ENCODE peak calls at places on chromosomes 11 and 22, in ten cellular contexts. Z is GM12865; O is naive B cell; K is epithelial cell of esophagus; A is activated naive CD4-positive, alpha-beta T cell treated with anti-CD3 and anti-CD28 coated beads, Interleukin-2, amount 50 U/mL, for 16 hours; W is activated CD8-positive, alpha-beta memory T cell treated with anti-CD3 and anti-CD28 coated beads for 48 hours; P is GM10248; I is mesenteric fat pad; H is CD4-positive, alpha-beta T cell; X is iPS-NIHi11. G is an unnamed sample.

GRCh38 chr11:44006882-44007495 is 40.8 kb upstream of the ACCSL start:
- DNase-seq in A (no peak), X (no peak), Z (no peak), O (no peak), W (no peak), K (no peak), I (peak), P (no peak), H (no peak), G (no peak)

GRCh38 chr22:42745118-42745517 is 24.4 kb upstream of the A4GALT start:
- DNase-seq in A (no peak), P (no peak), Z (no peak), W (no peak), K (peak), I (no peak), H (no peak), O (no peak), X (no peak), G (no peak)

GRCh38 chr11:34944692-34945091 is 28.3 kb downstream of the PDHX start:
- DNase-seq in A (no peak), W (no peak), H (no peak), O (no peak), K (no peak), P (no peak), I (no peak), Z (no peak), X (no peak), G (no peak)

GRCh38 chr11:115561116-115561515 is 56.9 kb upstream of the CADM1 start:
- DNase-seq in Z (no peak), O (no peak), X (no peak), K (no peak), A (no peak), H (no peak), W (no peak), I (no peak), P (no peak), G (no peak)

GRCh38 chr22:37179622-37180420 is 8.2 kb downstream of the C1QTNF6 start:
- DNase-seq in X (peak), I (no peak), P (no peak), Z (no peak), O (no peak), A (no peak), H (no peak), W (no peak), K (no peak), G (no peak)

GRCh38 chr22:48223488-48224190 is 1461.2 kb downstream of the TBC1D22A start:
- DNase-seq in X (no peak), I (peak), A (no peak), O (no peak), P (no peak), K (no peak), Z (no peak), H (no peak), W (no peak), G (no peak)

GRCh38 chr22:29268511-29269229 is 602 bp downstream of the EWSR1 start:
- DNase-seq in W (peak), I (peak), P (no peak), O (no peak), A (peak), Z (peak), X (peak), H (no peak), K (peak), G (peak)

GRCh38 chr22:45640291-45640940 is 31.2 kb upstream of the ATXN10 start:
- DNase-seq in K (no peak), A (no peak), W (no peak), X (no peak), Z (no peak), O (no peak), H (no peak), I (peak), P (no peak), G (no peak)

GRCh38 chr11:6927030-6927617 is 898 bp downstream of the ZNF215 start:
- DNase-seq in H (no peak), Z (peak), X (no peak), A (no peak), O (no peak), I (no peak), W (no peak), K (peak), P (peak), G (peak)

GRCh38 chr11:2586091-2586792 is 113.6 kb downstream of the KCNQ1OT1 start:
- DNase-seq in O (no peak), P (peak), X (peak), Z (no peak), H (no peak), W (no peak), I (peak), K (no peak), A (peak), G (peak)

GRCh38 chr11:97770570-97770969 is 1250.2 kb upstream of the CNTN5 start:
- DNase-seq in P (no peak), A (no peak), X (no peak), W (no peak), O (no peak), K (no peak), I (no peak), H (no peak), Z (no peak), G (no peak)

GRCh38 chr11:1487091-1487850 is 692 bp upstream of the MOB2 start:
- DNase-seq in Z (no peak), K (no peak), H (no peak), I (no peak), O (no peak), W (no peak), X (no peak), P (no peak), A (peak), G (no peak)

GRCh38 chr11:65442952-65443351 is 20.4 kb downstream of the NEAT1 start:
- DNase-seq in W (no peak), I (peak), Z (peak), K (peak), H (no peak), A (no peak), P (no peak), O (no peak), X (no peak), G (no peak)

GRCh38 chr22:24104307-24105017 is 76.8 kb upstream of the SUSD2 start:
- DNase-seq in X (no peak), Z (peak), H (no peak), P (no peak), W (no peak), I (no peak), K (no peak), A (no peak), O (no peak), G (no peak)

GRCh38 chr11:120195601-120196289 is 15.1 kb upstream of the OAF start:
- DNase-seq in W (no peak), K (no peak), I (no peak), H (no peak), A (no peak), Z (no peak), P (no peak), X (no peak), O (no peak), G (no peak)

GRCh38 chr11:130180491-130180890 is 20.9 kb downstream of the ST14 start:
- DNase-seq in H (no peak), O (no peak), K (peak), W (no peak), X (no peak), P (peak), Z (peak), A (no peak), I (no peak), G (peak)

GRCh38 chr22:20094158-20094807 is 14.2 kb downstream of the DGCR8 start:
- DNase-seq in P (no peak), K (no peak), Z (no peak), H (no peak), O (no peak), W (no peak), A (no peak), X (no peak), I (no peak), G (no peak)

GRCh38 chr11:61969838-61970452 is 2.5 kb upstream of the FTH1 start:
- DNase-seq in Z (no peak), K (peak), O (no peak), W (no peak), A (no peak), X (no peak), P (no peak), H (no peak), I (no peak), G (no peak)

GRCh38 chr11:50174189-50174588 is 141.5 kb downstream of the OR4C45 start:
- DNase-seq in K (peak), W (no peak), O (no peak), X (no peak), A (no peak), Z (no peak), I (no peak), P (no peak), H (no peak), G (no peak)

GRCh38 chr11:6992026-6992425 is 28.1 kb downstream of the ZNF214 start:
- DNase-seq in I (no peak), O (no peak), K (peak), A (no peak), H (no peak), Z (no peak), P (no peak), W (no peak), X (no peak), G (no peak)

GRCh38 chr11:111604392-111605009 is 2.3 kb downstream of the SIK2 start:
- DNase-seq in W (no peak), A (no peak), O (peak), H (no peak), X (peak), K (peak), I (no peak), Z (peak), P (peak), G (peak)

GRCh38 chr11:21485011-21485410 is 707.9 kb upstream of the ANO5 start:
- DNase-seq in X (no peak), H (no peak), K (no peak), W (no peak), Z (no peak), I (no peak), A (no peak), P (no peak), O (no peak), G (no peak)

GRCh38 chr22:24803064-24803542 is 2.9 kb upstream of the SGSM1 start:
- DNase-seq in O (peak), P (peak), H (peak), X (peak), I (no peak), Z (peak), A (peak), W (peak), K (peak), G (peak)

GRCh38 chr11:67406969-67407699 is 3.3 kb downstream of the TBC1D10C start:
- DNase-seq in X (no peak), W (no peak), A (no peak), P (no peak), K (no peak), H (no peak), I (no peak), Z (no peak), O (no peak), G (no peak)

GRCh38 chr11:108836541-108836940 is 171.7 kb downstream of the DDX10 start:
- DNase-seq in I (no peak), A (no peak), P (no peak), X (no peak), W (no peak), O (no peak), K (no peak), Z (no peak), H (no peak), G (no peak)

GRCh38 chr11:120182790-120183491 is 27.9 kb upstream of the OAF start:
- DNase-seq in A (peak), I (peak), H (no peak), K (peak), P (no peak), W (no peak), X (peak), O (no peak), Z (no peak), G (no peak)

GRCh38 chr11:7348432-7349298 is 97.0 kb downstream of the SYT9 start:
- DNase-seq in A (no peak), P (no peak), O (no peak), X (peak), K (peak), W (no peak), I (no peak), H (no peak), Z (no peak), G (no peak)

GRCh38 chr11:76379811-76380160 is 1.1 kb downstream of the THAP12 start:
- DNase-seq in W (no peak), X (no peak), P (no peak), I (no peak), H (no peak), A (no peak), K (no peak), Z (no peak), O (no peak), G (no peak)

GRCh38 chr11:26649884-26650283 is 72.0 kb downstream of the SLC5A12 start:
- DNase-seq in P (peak), I (no peak), W (no peak), H (no peak), Z (peak), O (peak), A (no peak), K (peak), X (peak), G (peak)

GRCh38 chr22:37817705-37818311 is 5.4 kb upstream of the GALR3 start:
- DNase-seq in W (peak), I (peak), O (peak), P (peak), X (peak), Z (peak), H (peak), A (peak), K (peak), G (peak)

GRCh38 chr11:33942954-33943353 is 51.1 kb upstream of the LMO2 start:
- DNase-seq in O (no peak), H (no peak), K (peak), Z (peak), W (no peak), X (no peak), A (no peak), P (peak), I (no peak), G (peak)

GRCh38 chr11:59208956-59209355 is 3.8 kb downstream of the MPEG1 start:
- DNase-seq in P (no peak), I (no peak), A (no peak), W (no peak), X (no peak), K (no peak), Z (peak), H (no peak), O (no peak), G (no peak)